ENCODE peak calls at places on chromosomes 11 and 22, in seven cellular contexts. One of them, this sample, is unnamed.

GRCh38 chr22:39374801-39375200 is 24.8 kb upstream of the TAB1 start:
- DNase-seq in fibroblast of lung: no peak
- DNase-seq in left ventricle myocardium inferior: no peak
- DNase-seq in nephron progenitor cell: no peak
- DNase-seq in HFFc6: no peak
- DNase-seq in OCI-LY7: no peak
- DNase-seq in epithelial cell of esophagus: no peak
- DNase-seq in this sample: no peak

GRCh38 chr11:4697583-4697982 is at the start of gene OR51E2:
- DNase-seq in left ventricle myocardium inferior: no peak
- DNase-seq in nephron progenitor cell: no peak
- DNase-seq in OCI-LY7: no peak
- DNase-seq in epithelial cell of esophagus: peak; percentile 35
- DNase-seq in fibroblast of lung: peak; percentile 28
- DNase-seq in HFFc6: no peak
- DNase-seq in this sample: no peak

GRCh38 chr22:42171417-42171816 is 40.8 kb upstream of the CYP2D6 start:
- DNase-seq in fibroblast of lung: no peak
- DNase-seq in epithelial cell of esophagus: no peak
- DNase-seq in nephron progenitor cell: no peak
- DNase-seq in HFFc6: no peak
- DNase-seq in OCI-LY7: no peak
- DNase-seq in left ventricle myocardium inferior: no peak
- DNase-seq in this sample: no peak

GRCh38 chr11:26227311-26227710 is 104.6 kb upstream of the ANO3 start:
- DNase-seq in fibroblast of lung: peak; percentile 79
- DNase-seq in left ventricle myocardium inferior: no peak
- DNase-seq in nephron progenitor cell: no peak
- DNase-seq in epithelial cell of esophagus: peak; percentile 92
- DNase-seq in HFFc6: peak; percentile 82
- DNase-seq in OCI-LY7: peak; percentile 82
- DNase-seq in this sample: peak; percentile 7

GRCh38 chr11:61973603-61974162 is 6.2 kb upstream of the FTH1 start:
- DNase-seq in epithelial cell of esophagus: peak; percentile 94
- DNase-seq in fibroblast of lung: no peak
- DNase-seq in nephron progenitor cell: no peak
- DNase-seq in OCI-LY7: no peak
- DNase-seq in HFFc6: no peak
- DNase-seq in left ventricle myocardium inferior: no peak
- DNase-seq in this sample: no peak

GRCh38 chr11:3195251-3196160 is 23.1 kb downstream of the MRGPRG start:
- DNase-seq in epithelial cell of esophagus: no peak
- DNase-seq in left ventricle myocardium inferior: no peak
- DNase-seq in fibroblast of lung: peak; percentile 2
- DNase-seq in nephron progenitor cell: peak; percentile 41
- DNase-seq in HFFc6: no peak
- DNase-seq in OCI-LY7: no peak
- DNase-seq in this sample: peak; percentile 29

GRCh38 chr11:75200051-75200450 is 40.5 kb upstream of the TPBGL start:
- DNase-seq in nephron progenitor cell: no peak
- DNase-seq in HFFc6: no peak
- DNase-seq in epithelial cell of esophagus: no peak
- DNase-seq in fibroblast of lung: no peak
- DNase-seq in left ventricle myocardium inferior: peak; percentile 56
- DNase-seq in OCI-LY7: no peak
- DNase-seq in this sample: no peak

GRCh38 chr11:120184946-120185677 is 25.7 kb upstream of the OAF start:
- DNase-seq in fibroblast of lung: peak; percentile 36
- DNase-seq in HFFc6: peak; percentile 34
- DNase-seq in OCI-LY7: no peak
- DNase-seq in nephron progenitor cell: peak; percentile 36
- DNase-seq in left ventricle myocardium inferior: peak; percentile 82
- DNase-seq in epithelial cell of esophagus: no peak
- DNase-seq in this sample: no peak

GRCh38 chr11:16347928-16348685 is 8.2 kb downstream of the SOX6 start:
- DNase-seq in fibroblast of lung: peak; percentile 3
- DNase-seq in HFFc6: peak; percentile 14
- DNase-seq in epithelial cell of esophagus: peak; percentile 55
- DNase-seq in left ventricle myocardium inferior: no peak
- DNase-seq in nephron progenitor cell: no peak
- DNase-seq in OCI-LY7: no peak
- DNase-seq in this sample: no peak

GRCh38 chr22:30539368-30539767 is 7.2 kb downstream of the SEC14L6 start:
- DNase-seq in fibroblast of lung: no peak
- DNase-seq in epithelial cell of esophagus: no peak
- DNase-seq in HFFc6: no peak
- DNase-seq in nephron progenitor cell: no peak
- DNase-seq in left ventricle myocardium inferior: no peak
- DNase-seq in OCI-LY7: no peak
- DNase-seq in this sample: no peak

GRCh38 chr11:135006800-135007199 is 594.8 kb upstream of the B3GAT1 start:
- DNase-seq in fibroblast of lung: no peak
- DNase-seq in nephron progenitor cell: no peak
- DNase-seq in epithelial cell of esophagus: no peak
- DNase-seq in left ventricle myocardium inferior: no peak
- DNase-seq in OCI-LY7: no peak
- DNase-seq in HFFc6: no peak
- DNase-seq in this sample: no peak

GRCh38 chr11:69874984-69875673 is 55.9 kb upstream of the FGF3 start:
- DNase-seq in epithelial cell of esophagus: no peak
- DNase-seq in OCI-LY7: no peak
- DNase-seq in nephron progenitor cell: no peak
- DNase-seq in HFFc6: no peak
- DNase-seq in fibroblast of lung: no peak
- DNase-seq in left ventricle myocardium inferior: peak; percentile 4
- DNase-seq in this sample: no peak

GRCh38 chr11:102177974-102178631 is 67.9 kb downstream of the YAP1 start:
- DNase-seq in HFFc6: peak; percentile 91
- DNase-seq in epithelial cell of esophagus: peak; percentile 97
- DNase-seq in left ventricle myocardium inferior: no peak
- DNase-seq in OCI-LY7: no peak
- DNase-seq in nephron progenitor cell: no peak
- DNase-seq in fibroblast of lung: peak; percentile 92
- DNase-seq in this sample: peak; percentile 53

GRCh38 chr11:124835918-124836317 is 29.3 kb upstream of the ROBO3 start:
- DNase-seq in HFFc6: no peak
- DNase-seq in epithelial cell of esophagus: no peak
- DNase-seq in left ventricle myocardium inferior: no peak
- DNase-seq in nephron progenitor cell: no peak
- DNase-seq in fibroblast of lung: no peak
- DNase-seq in OCI-LY7: no peak
- DNase-seq in this sample: no peak

GRCh38 chr11:77908835-77909234 is 85.6 kb downstream of the INTS4 start:
- DNase-seq in nephron progenitor cell: no peak
- DNase-seq in OCI-LY7: no peak
- DNase-seq in fibroblast of lung: no peak
- DNase-seq in HFFc6: no peak
- DNase-seq in epithelial cell of esophagus: no peak
- DNase-seq in left ventricle myocardium inferior: no peak
- DNase-seq in this sample: no peak

GRCh38 chr11:272195-272930 is 5.8 kb upstream of the NLRP6 start:
- DNase-seq in HFFc6: no peak
- DNase-seq in fibroblast of lung: no peak
- DNase-seq in nephron progenitor cell: no peak
- DNase-seq in epithelial cell of esophagus: no peak
- DNase-seq in OCI-LY7: no peak
- DNase-seq in left ventricle myocardium inferior: no peak
- DNase-seq in this sample: no peak

GRCh38 chr11:65867284-65868071 is 5.1 kb downstream of the EFEMP2 start:
- DNase-seq in left ventricle myocardium inferior: peak; percentile 23
- DNase-seq in HFFc6: no peak
- DNase-seq in fibroblast of lung: no peak
- DNase-seq in nephron progenitor cell: peak; percentile 61
- DNase-seq in epithelial cell of esophagus: no peak
- DNase-seq in OCI-LY7: peak; percentile 54
- DNase-seq in this sample: no peak

GRCh38 chr22:26609287-26609686 is 8.5 kb downstream of the CRYBB1 start:
- DNase-seq in fibroblast of lung: no peak
- DNase-seq in nephron progenitor cell: no peak
- DNase-seq in epithelial cell of esophagus: no peak
- DNase-seq in OCI-LY7: no peak
- DNase-seq in left ventricle myocardium inferior: no peak
- DNase-seq in HFFc6: no peak
- DNase-seq in this sample: no peak

GRCh38 chr11:123475478-123475877 is 45.4 kb downstream of the GRAMD1B start:
- DNase-seq in HFFc6: peak; percentile 54
- DNase-seq in left ventricle myocardium inferior: no peak
- DNase-seq in OCI-LY7: no peak
- DNase-seq in nephron progenitor cell: peak; percentile 16
- DNase-seq in epithelial cell of esophagus: peak; percentile 22
- DNase-seq in fibroblast of lung: peak; percentile 22
- DNase-seq in this sample: no peak

GRCh38 chr22:36571991-36572390 is 43.0 kb upstream of the EIF3D start:
- DNase-seq in nephron progenitor cell: no peak
- DNase-seq in OCI-LY7: no peak
- DNase-seq in left ventricle myocardium inferior: no peak
- DNase-seq in fibroblast of lung: no peak
- DNase-seq in epithelial cell of esophagus: no peak
- DNase-seq in HFFc6: no peak
- DNase-seq in this sample: no peak

GRCh38 chr11:1192741-1193325 is 30.0 kb upstream of the MUC5B start:
- DNase-seq in left ventricle myocardium inferior: peak; percentile 9
- DNase-seq in fibroblast of lung: no peak
- DNase-seq in HFFc6: no peak
- DNase-seq in OCI-LY7: no peak
- DNase-seq in nephron progenitor cell: no peak
- DNase-seq in epithelial cell of esophagus: no peak
- DNase-seq in this sample: no peak

DNA sequence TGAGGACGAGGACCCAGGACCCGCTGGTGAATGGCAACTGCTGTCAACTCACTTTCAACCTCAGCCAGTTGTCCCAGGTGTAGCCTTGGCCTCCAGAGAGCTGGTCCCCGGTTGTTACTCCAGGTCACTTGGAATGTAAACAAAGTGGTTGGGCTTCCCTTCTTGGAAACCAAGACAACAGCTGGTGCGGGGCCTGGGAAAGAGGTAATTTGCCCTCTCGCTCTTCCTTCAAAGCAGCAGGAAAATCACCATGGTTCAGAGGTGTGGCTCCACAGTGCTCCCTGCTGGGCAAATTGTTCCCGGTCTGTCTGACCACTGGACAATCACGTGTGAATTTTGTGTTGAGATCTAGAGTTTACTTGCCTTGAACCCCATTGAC is 15.0 kb downstream of the SLC1A2 start:
- DNase-seq in OCI-LY7: no peak
- DNase-seq in fibroblast of lung: peak; percentile 20
- DNase-seq in HFFc6: peak; percentile 13
- DNase-seq in nephron progenitor cell: peak; percentile 56
- DNase-seq in epithelial cell of esophagus: no peak
- DNase-seq in left ventricle myocardium inferior: no peak
- DNase-seq in this sample: peak; percentile 74
- TF ChIP-seq CTCF in OCI-LY7: peak; percentile 62
- TF ChIP-seq CTCF in fibroblast of lung: peak; percentile 58
- TF ChIP-seq CTCF in HFFc6: peak; percentile 86
- TF ChIP-seq CTCF in nephron progenitor cell: peak; percentile 55
- TF ChIP-seq CTCF in epithelial cell of esophagus: peak; percentile 45
- TF ChIP-seq CTCF in left ventricle myocardium inferior: peak; percentile 47
- TF ChIP-seq CTCF in this sample: peak; percentile 59

GRCh38 chr22:24834845-24835570 is 29.0 kb downstream of the SGSM1 start:
- DNase-seq in epithelial cell of esophagus: peak; percentile 35
- DNase-seq in OCI-LY7: peak; percentile 25
- DNase-seq in left ventricle myocardium inferior: no peak
- DNase-seq in HFFc6: no peak
- DNase-seq in nephron progenitor cell: no peak
- DNase-seq in fibroblast of lung: no peak
- DNase-seq in this sample: peak; percentile 21
- TF ChIP-seq CTCF in epithelial cell of esophagus: peak; percentile 36
- TF ChIP-seq CTCF in OCI-LY7: peak; percentile 58
- TF ChIP-seq CTCF in left ventricle myocardium inferior: peak; percentile 35
- TF ChIP-seq CTCF in HFFc6: peak; percentile 34
- TF ChIP-seq CTCF in nephron progenitor cell: no peak
- TF ChIP-seq CTCF in fibroblast of lung: peak; percentile 19
- TF ChIP-seq CTCF in this sample: peak; percentile 24

GRCh38 chr11:46668480-46669085 is 31.8 kb downstream of the ARHGAP1 start:
- DNase-seq in OCI-LY7: no peak
- DNase-seq in HFFc6: no peak
- DNase-seq in epithelial cell of esophagus: no peak
- DNase-seq in left ventricle myocardium inferior: no peak
- DNase-seq in nephron progenitor cell: no peak
- DNase-seq in fibroblast of lung: no peak
- DNase-seq in this sample: no peak

GRCh38 chr11:46671958-46672315 is 28.5 kb downstream of the ARHGAP1 start:
- DNase-seq in OCI-LY7: no peak
- DNase-seq in fibroblast of lung: no peak
- DNase-seq in HFFc6: no peak
- DNase-seq in nephron progenitor cell: no peak
- DNase-seq in epithelial cell of esophagus: no peak
- DNase-seq in left ventricle myocardium inferior: no peak
- DNase-seq in this sample: no peak

GRCh38 chr11:46672381-46672839 is 28.0 kb downstream of the ARHGAP1 start:
- DNase-seq in nephron progenitor cell: no peak
- DNase-seq in left ventricle myocardium inferior: peak; percentile 12
- DNase-seq in OCI-LY7: no peak
- DNase-seq in epithelial cell of esophagus: no peak
- DNase-seq in fibroblast of lung: no peak
- DNase-seq in HFFc6: no peak
- DNase-seq in this sample: no peak

GRCh38 chr11:46666982-46667590 is 33.3 kb downstream of the ARHGAP1 start:
- DNase-seq in left ventricle myocardium inferior: no peak
- DNase-seq in nephron progenitor cell: no peak
- DNase-seq in fibroblast of lung: no peak
- DNase-seq in epithelial cell of esophagus: no peak
- DNase-seq in HFFc6: no peak
- DNase-seq in OCI-LY7: no peak
- DNase-seq in this sample: no peak

GRCh38 chr11:46669606-46670243 is 30.7 kb downstream of the ARHGAP1 start:
- DNase-seq in HFFc6: no peak
- DNase-seq in left ventricle myocardium inferior: no peak
- DNase-seq in epithelial cell of esophagus: no peak
- DNase-seq in fibroblast of lung: no peak
- DNase-seq in OCI-LY7: peak; percentile 31
- DNase-seq in nephron progenitor cell: no peak
- DNase-seq in this sample: no peak
- TF ChIP-seq CTCF in HFFc6: peak; percentile 55
- TF ChIP-seq CTCF in left ventricle myocardium inferior: peak; percentile 48
- TF ChIP-seq CTCF in epithelial cell of esophagus: peak; percentile 39
- TF ChIP-seq CTCF in fibroblast of lung: peak; percentile 26
- TF ChIP-seq CTCF in OCI-LY7: peak; percentile 70
- TF ChIP-seq CTCF in nephron progenitor cell: no peak
- TF ChIP-seq CTCF in this sample: no peak

DNA sequence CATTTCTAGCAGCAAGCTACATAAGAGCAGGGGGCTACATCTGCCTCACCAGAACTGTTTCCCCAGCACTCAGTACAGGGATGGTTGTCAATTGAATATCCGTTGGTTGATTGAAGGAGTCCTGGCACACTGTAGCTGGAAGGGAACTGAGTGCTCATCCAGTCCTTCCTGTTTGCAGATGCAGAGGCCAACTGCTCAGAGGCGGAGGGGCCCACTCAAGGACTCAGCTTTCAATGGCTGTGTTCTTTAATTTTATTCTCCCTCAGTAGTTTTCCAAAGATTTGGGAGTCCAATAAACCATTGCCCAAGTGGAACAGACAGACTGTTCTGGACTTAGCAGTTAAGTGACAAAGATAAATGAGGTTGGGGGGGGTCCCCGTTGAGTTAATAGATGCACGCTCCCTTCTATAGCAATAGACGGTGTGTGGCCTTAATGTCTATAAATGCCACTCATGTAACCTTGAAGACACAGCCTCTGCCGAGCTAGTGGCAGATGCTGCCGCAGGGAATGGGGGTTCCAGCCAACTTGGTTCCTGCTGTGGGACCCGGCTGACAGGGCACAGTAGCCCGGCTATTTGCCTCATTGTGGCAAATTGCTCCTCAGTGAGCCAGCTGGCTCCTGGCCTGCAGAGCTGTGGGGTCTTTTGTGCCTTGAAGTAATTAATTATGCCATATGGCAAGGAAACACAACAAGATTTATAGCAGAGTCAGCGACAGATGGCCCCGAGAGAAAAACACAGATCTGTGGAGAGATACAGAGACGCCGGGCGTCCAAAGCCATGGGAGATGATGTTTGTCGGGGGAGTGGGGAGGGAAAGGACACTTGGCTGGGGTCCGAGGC is 71.3 kb upstream of the GRK3 start:
- DNase-seq in HFFc6: no peak
- DNase-seq in left ventricle myocardium inferior: no peak
- DNase-seq in fibroblast of lung: no peak
- DNase-seq in nephron progenitor cell: peak; percentile 12
- DNase-seq in epithelial cell of esophagus: no peak
- DNase-seq in OCI-LY7: no peak
- DNase-seq in this sample: no peak
- TF ChIP-seq CTCF in HFFc6: no peak
- TF ChIP-seq CTCF in left ventricle myocardium inferior: no peak
- TF ChIP-seq CTCF in fibroblast of lung: no peak
- TF ChIP-seq CTCF in nephron progenitor cell: no peak
- TF ChIP-seq CTCF in epithelial cell of esophagus: no peak
- TF ChIP-seq CTCF in OCI-LY7: no peak
- TF ChIP-seq CTCF in this sample: no peak

This sample was measured in Calu3.